ENCODE peak calls at places on chromosomes 13 and 19, in five cellular contexts. One of them, this sample, is unnamed.

GRCh38 chr13:49086711-49087110 is 111.0 kb downstream of the FNDC3A start:
- DNase-seq in GM23338: no peak
- DNase-seq in HCT116: peak; percentile 6
- DNase-seq in SK-N-SH: no peak
- DNase-seq in PC-3: peak; percentile 78
- DNase-seq in this sample: no peak

GRCh38 chr13:75299913-75300862 is 181.8 kb downstream of the TBC1D4 start:
- DNase-seq in GM23338: no peak
- DNase-seq in PC-3: peak; percentile 36
- DNase-seq in HCT116: no peak
- DNase-seq in SK-N-SH: peak; percentile 3
- DNase-seq in this sample: no peak

GRCh38 chr19:42115219-42115618 is 17.0 kb downstream of the POU2F2 start:
- DNase-seq in HCT116: no peak
- DNase-seq in SK-N-SH: no peak
- DNase-seq in PC-3: no peak
- DNase-seq in GM23338: no peak
- DNase-seq in this sample: no peak

GRCh38 chr19:18418725-18419194 is 438 bp upstream of the SSBP4 start:
- DNase-seq in SK-N-SH: no peak
- DNase-seq in PC-3: no peak
- DNase-seq in HCT116: no peak
- DNase-seq in GM23338: peak; percentile 43
- DNase-seq in this sample: no peak

GRCh38 chr19:5149508-5149907 is 180.6 kb downstream of the KDM4B start:
- DNase-seq in SK-N-SH: no peak
- DNase-seq in PC-3: no peak
- DNase-seq in HCT116: no peak
- DNase-seq in GM23338: no peak
- DNase-seq in this sample: no peak

GRCh38 chr19:58291943-58292342 is 13.2 kb downstream of the ZNF8 start:
- DNase-seq in SK-N-SH: no peak
- DNase-seq in HCT116: no peak
- DNase-seq in PC-3: no peak
- DNase-seq in GM23338: no peak
- DNase-seq in this sample: no peak

GRCh38 chr19:14577885-14578427 is 4.9 kb upstream of the CLEC17A start:
- DNase-seq in GM23338: peak; percentile 58
- DNase-seq in HCT116: no peak
- DNase-seq in PC-3: peak; percentile 17
- DNase-seq in SK-N-SH: peak; percentile 15
- DNase-seq in this sample: peak; percentile 35

GRCh38 chr19:39927076-39927475 is 7.4 kb downstream of the FCGBP start:
- DNase-seq in PC-3: no peak
- DNase-seq in HCT116: no peak
- DNase-seq in SK-N-SH: no peak
- DNase-seq in GM23338: no peak
- DNase-seq in this sample: no peak

GRCh38 chr13:35484384-35484783 is 7.9 kb upstream of the MAB21L1 start:
- DNase-seq in PC-3: no peak
- DNase-seq in SK-N-SH: no peak
- DNase-seq in HCT116: no peak
- DNase-seq in GM23338: no peak
- DNase-seq in this sample: no peak

GRCh38 chr13:102847272-102848234 is 1.7 kb downstream of the ERCC5 start:
- DNase-seq in PC-3: peak; percentile 26
- DNase-seq in HCT116: peak; percentile 19
- DNase-seq in GM23338: peak; percentile 59
- DNase-seq in SK-N-SH: peak; percentile 17
- DNase-seq in this sample: peak; percentile 46

GRCh38 chr13:89688908-89689307 is 1658.6 kb upstream of the MIR17HG start:
- DNase-seq in PC-3: no peak
- DNase-seq in SK-N-SH: no peak
- DNase-seq in HCT116: no peak
- DNase-seq in GM23338: no peak
- DNase-seq in this sample: peak; percentile 12

GRCh38 chr13:45195421-45195820 is 5.4 kb downstream of the KCTD4 start:
- DNase-seq in GM23338: no peak
- DNase-seq in SK-N-SH: no peak
- DNase-seq in PC-3: no peak
- DNase-seq in HCT116: no peak
- DNase-seq in this sample: no peak

GRCh38 chr19:18251587-18252369 is 22.5 kb downstream of the IQCN start:
- DNase-seq in PC-3: peak; percentile 87
- DNase-seq in SK-N-SH: peak; percentile 86
- DNase-seq in HCT116: peak; percentile 74
- DNase-seq in GM23338: peak; percentile 90
- DNase-seq in this sample: peak; percentile 78

GRCh38 chr13:34044660-34045080 is 226.7 kb downstream of the RFC3 start:
- DNase-seq in GM23338: no peak
- DNase-seq in HCT116: peak; percentile 69
- DNase-seq in PC-3: peak; percentile 88
- DNase-seq in SK-N-SH: no peak
- DNase-seq in this sample: no peak

GRCh38 chr13:47656651-47657050 is 344.4 kb downstream of the SUCLA2 start:
- DNase-seq in PC-3: no peak
- DNase-seq in SK-N-SH: no peak
- DNase-seq in HCT116: no peak
- DNase-seq in GM23338: no peak
- DNase-seq in this sample: no peak

GRCh38 chr19:13707901-13708300 is 56.4 kb upstream of the MRI1 start:
- DNase-seq in HCT116: no peak
- DNase-seq in PC-3: no peak
- DNase-seq in GM23338: no peak
- DNase-seq in SK-N-SH: no peak
- DNase-seq in this sample: no peak

GRCh38 chr19:870314-870713 is 10.8 kb downstream of the CFD start:
- DNase-seq in GM23338: no peak
- DNase-seq in SK-N-SH: no peak
- DNase-seq in HCT116: no peak
- DNase-seq in PC-3: no peak
- DNase-seq in this sample: no peak
- H3K27ac ChIP-seq in GM23338: no peak overlapping the region
- H3K27ac ChIP-seq in SK-N-SH: no peak overlapping the region
- H3K27ac ChIP-seq in HCT116: peak overlapping the region; percentile 71
- H3K27ac ChIP-seq in PC-3: no peak overlapping the region
- H3K27ac ChIP-seq in this sample: no peak overlapping the region

DNA sequence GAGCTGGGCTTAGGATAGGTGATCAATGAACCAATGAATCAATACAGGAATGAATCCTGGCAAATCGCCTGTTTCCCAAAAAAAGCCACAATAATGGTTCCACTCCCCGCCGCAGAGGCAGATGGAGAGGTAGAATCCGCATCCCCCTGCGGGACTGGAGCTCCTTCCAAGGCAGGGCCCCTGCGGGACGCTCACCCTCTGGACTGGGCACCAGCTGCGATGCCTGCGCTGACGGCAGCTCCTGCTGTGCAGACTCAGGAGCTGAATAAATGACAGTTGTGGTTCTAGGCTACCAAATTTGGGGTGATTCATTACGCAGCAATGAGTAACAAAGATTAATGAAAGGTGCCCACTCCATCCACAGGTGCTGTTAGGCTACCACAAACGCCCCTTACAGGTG is 8.8 kb upstream of the CDC34 start:
- DNase-seq in SK-N-SH: no peak
- DNase-seq in PC-3: no peak
- DNase-seq in HCT116: no peak
- DNase-seq in GM23338: no peak
- DNase-seq in this sample: no peak
- H3K4me3 ChIP-seq in SK-N-SH: no peak overlapping the region
- H3K4me3 ChIP-seq in PC-3: no peak overlapping the region
- H3K4me3 ChIP-seq in HCT116: no peak overlapping the region
- H3K4me3 ChIP-seq in GM23338: no peak overlapping the region
- H3K4me3 ChIP-seq in this sample: no peak overlapping the region

GRCh38 chr19:53333071-53333465 is 481 bp upstream of the ZNF845 start:
- DNase-seq in GM23338: peak; percentile 82
- DNase-seq in PC-3: no peak
- DNase-seq in HCT116: no peak
- DNase-seq in SK-N-SH: peak; percentile 61
- DNase-seq in this sample: peak; percentile 76

GRCh38 chr19:53333466-53334449 is at the start of gene ZNF845:
- DNase-seq in PC-3: peak; percentile 96
- DNase-seq in SK-N-SH: peak; percentile 91
- DNase-seq in GM23338: peak; percentile 96
- DNase-seq in HCT116: peak; percentile 60
- DNase-seq in this sample: peak; percentile 97

GRCh38 chr19:53332484-53332883 is 1.1 kb upstream of the ZNF845 start:
- DNase-seq in PC-3: no peak
- DNase-seq in GM23338: peak; percentile 40
- DNase-seq in SK-N-SH: no peak
- DNase-seq in HCT116: no peak
- DNase-seq in this sample: no peak

DNA sequence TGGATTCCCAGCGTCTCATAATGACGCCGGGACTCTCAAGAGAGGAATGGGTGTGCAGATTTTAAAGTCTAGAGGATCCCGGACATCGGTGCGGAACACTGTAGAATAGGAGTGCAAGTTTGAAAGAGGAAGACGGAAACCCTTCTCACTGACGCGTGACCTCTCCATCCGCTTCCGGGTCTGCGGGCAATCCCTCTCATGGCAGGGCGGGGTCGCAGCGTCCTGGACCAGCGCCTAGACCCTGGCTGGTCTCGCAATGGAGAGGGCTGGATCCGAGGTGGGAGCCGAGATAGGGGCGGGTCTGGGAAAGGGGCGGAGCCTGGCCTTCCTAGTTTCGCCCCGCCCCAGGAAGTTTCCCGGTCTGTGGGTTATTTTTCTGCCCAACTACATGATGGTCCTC is 4.6 kb upstream of the ZNF845 start:
- DNase-seq in SK-N-SH: peak; percentile 38
- DNase-seq in HCT116: no peak
- DNase-seq in PC-3: no peak
- DNase-seq in GM23338: peak; percentile 75
- DNase-seq in this sample: no peak
- TF ChIP-seq EZH2phosphoT487 in SK-N-SH: no peak
- TF ChIP-seq EZH2phosphoT487 in HCT116: no peak
- TF ChIP-seq EZH2phosphoT487 in PC-3: no peak
- TF ChIP-seq EZH2phosphoT487 in GM23338: no peak
- TF ChIP-seq EZH2phosphoT487 in this sample: no peak

GRCh38 chr19:38730731-38731589 is 13.3 kb downstream of the CAPN12 start:
- DNase-seq in GM23338: no peak
- DNase-seq in SK-N-SH: no peak
- DNase-seq in PC-3: no peak
- DNase-seq in HCT116: no peak
- DNase-seq in this sample: no peak
- H3K27ac ChIP-seq in GM23338: no peak overlapping the region
- H3K27ac ChIP-seq in SK-N-SH: no peak overlapping the region
- H3K27ac ChIP-seq in PC-3: no peak overlapping the region
- H3K27ac ChIP-seq in HCT116: no peak overlapping the region
- H3K27ac ChIP-seq in this sample: no peak overlapping the region

DNA sequence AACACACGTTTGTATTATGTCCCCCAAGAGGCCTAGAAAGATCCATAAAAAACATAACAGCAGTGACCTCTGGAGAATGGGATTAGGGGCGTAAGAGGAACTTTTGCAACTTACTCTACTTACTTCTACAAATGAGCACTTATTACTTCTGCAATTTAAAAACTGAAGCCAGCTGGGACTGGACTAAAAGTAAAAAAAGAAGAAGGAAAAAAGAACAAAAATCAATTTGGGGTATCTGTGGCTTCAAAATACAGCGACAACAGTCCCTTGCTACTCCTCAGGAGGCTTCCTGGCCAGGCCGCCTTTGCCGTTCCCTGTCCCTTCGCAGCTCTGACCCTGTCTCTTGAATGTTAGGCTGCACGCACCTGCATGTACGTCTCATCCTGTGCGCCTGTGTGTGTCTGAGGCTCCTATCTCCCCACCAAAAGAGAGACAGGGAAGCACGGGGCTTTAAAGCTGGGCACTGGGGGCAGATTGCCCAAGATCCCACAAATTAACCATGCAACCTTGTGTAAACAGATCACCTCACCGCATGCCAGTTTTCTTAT is 12.1 kb upstream of the FKRP start:
- DNase-seq in SK-N-SH: no peak
- DNase-seq in GM23338: no peak
- DNase-seq in PC-3: no peak
- DNase-seq in HCT116: no peak
- DNase-seq in this sample: no peak
- H3K4me3 ChIP-seq in SK-N-SH: no peak overlapping the region
- H3K4me3 ChIP-seq in GM23338: no peak overlapping the region
- H3K4me3 ChIP-seq in PC-3: peak overlapping the region; percentile 21
- H3K4me3 ChIP-seq in HCT116: no peak overlapping the region
- H3K4me3 ChIP-seq in this sample: no peak overlapping the region